ENCODE peak calls at places on chromosomes 6 and 20, in nine cellular contexts. One of them, this sample, is unnamed.
A peak's percentile ranks its signal among the peaks of the same experiment; 100 is the strongest.

GRCh38 chr6:165663283-165663735 is 268 bp upstream of the PDE10A start:
- DNase-seq in pancreas: peak; percentile 15
- DNase-seq in ELR: no peak
- DNase-seq in stimulated activated CD8-positive, alpha-beta memory T cell treated with anti-CD3 and anti-CD28 coated beads, Interleukin-7, amount 100 ng/mL, for 4 hours: no peak
- DNase-seq in neural progenitor cell: peak; percentile 78
- DNase-seq in HFFc6: no peak
- DNase-seq in GM13976: peak; percentile 43
- DNase-seq in HFF-Myc: no peak
- DNase-seq in HTR-8/SVneo: no peak
- DNase-seq in this sample: no peak

GRCh38 chr20:2342243-2342642 is 38.5 kb upstream of the TGM6 start:
- DNase-seq in pancreas: no peak
- DNase-seq in ELR: no peak
- DNase-seq in stimulated activated CD8-positive, alpha-beta memory T cell treated with anti-CD3 and anti-CD28 coated beads, Interleukin-7, amount 100 ng/mL, for 4 hours: no peak
- DNase-seq in neural progenitor cell: no peak
- DNase-seq in HFFc6: no peak
- DNase-seq in GM13976: no peak
- DNase-seq in HFF-Myc: no peak
- DNase-seq in HTR-8/SVneo: no peak
- DNase-seq in this sample: no peak

GRCh38 chr20:52972965-52973819 is 1.0 kb downstream of the TSHZ2 start:
- DNase-seq in pancreas: peak; percentile 15
- DNase-seq in ELR: no peak
- DNase-seq in stimulated activated CD8-positive, alpha-beta memory T cell treated with anti-CD3 and anti-CD28 coated beads, Interleukin-7, amount 100 ng/mL, for 4 hours: no peak
- DNase-seq in neural progenitor cell: peak; percentile 60
- DNase-seq in HFFc6: no peak
- DNase-seq in GM13976: peak; percentile 22
- DNase-seq in HFF-Myc: no peak
- DNase-seq in HTR-8/SVneo: no peak
- DNase-seq in this sample: peak; percentile 7

GRCh38 chr6:3454206-3455016 is 2.4 kb downstream of the SLC22A23 start:
- DNase-seq in pancreas: no peak
- DNase-seq in ELR: no peak
- DNase-seq in stimulated activated CD8-positive, alpha-beta memory T cell treated with anti-CD3 and anti-CD28 coated beads, Interleukin-7, amount 100 ng/mL, for 4 hours: no peak
- DNase-seq in neural progenitor cell: no peak
- DNase-seq in HFFc6: no peak
- DNase-seq in GM13976: no peak
- DNase-seq in HFF-Myc: no peak
- DNase-seq in HTR-8/SVneo: no peak
- DNase-seq in this sample: no peak

GRCh38 chr20:49680475-49680874 is 33.2 kb downstream of the B4GALT5 start:
- DNase-seq in pancreas: no peak
- DNase-seq in ELR: no peak
- DNase-seq in stimulated activated CD8-positive, alpha-beta memory T cell treated with anti-CD3 and anti-CD28 coated beads, Interleukin-7, amount 100 ng/mL, for 4 hours: no peak
- DNase-seq in neural progenitor cell: no peak
- DNase-seq in HFFc6: no peak
- DNase-seq in GM13976: no peak
- DNase-seq in HFF-Myc: no peak
- DNase-seq in HTR-8/SVneo: no peak
- DNase-seq in this sample: no peak

GRCh38 chr20:25008388-25009217 is 16.1 kb upstream of the APMAP start:
- DNase-seq in pancreas: no peak
- DNase-seq in ELR: no peak
- DNase-seq in stimulated activated CD8-positive, alpha-beta memory T cell treated with anti-CD3 and anti-CD28 coated beads, Interleukin-7, amount 100 ng/mL, for 4 hours: no peak
- DNase-seq in neural progenitor cell: no peak
- DNase-seq in HFFc6: no peak
- DNase-seq in GM13976: no peak
- DNase-seq in HFF-Myc: no peak
- DNase-seq in HTR-8/SVneo: no peak
- DNase-seq in this sample: no peak

GRCh38 chr6:22320750-22321149 is 23.9 kb upstream of the PRL start:
- DNase-seq in pancreas: no peak
- DNase-seq in ELR: peak; percentile 65
- DNase-seq in stimulated activated CD8-positive, alpha-beta memory T cell treated with anti-CD3 and anti-CD28 coated beads, Interleukin-7, amount 100 ng/mL, for 4 hours: no peak
- DNase-seq in neural progenitor cell: no peak
- DNase-seq in HFFc6: peak; percentile 63
- DNase-seq in GM13976: no peak
- DNase-seq in HFF-Myc: peak; percentile 52
- DNase-seq in HTR-8/SVneo: peak; percentile 56
- DNase-seq in this sample: no peak

GRCh38 chr20:35273449-35274171 is 4.3 kb downstream of the MMP24OS start:
- DNase-seq in pancreas: peak; percentile 46
- DNase-seq in ELR: no peak
- DNase-seq in stimulated activated CD8-positive, alpha-beta memory T cell treated with anti-CD3 and anti-CD28 coated beads, Interleukin-7, amount 100 ng/mL, for 4 hours: no peak
- DNase-seq in neural progenitor cell: peak; percentile 51
- DNase-seq in HFFc6: no peak
- DNase-seq in GM13976: no peak
- DNase-seq in HFF-Myc: no peak
- DNase-seq in HTR-8/SVneo: no peak
- DNase-seq in this sample: no peak

GRCh38 chr20:34708621-34709043 is 4.5 kb downstream of the TP53INP2 start:
- DNase-seq in pancreas: peak; percentile 44
- DNase-seq in ELR: peak; percentile 66
- DNase-seq in stimulated activated CD8-positive, alpha-beta memory T cell treated with anti-CD3 and anti-CD28 coated beads, Interleukin-7, amount 100 ng/mL, for 4 hours: no peak
- DNase-seq in neural progenitor cell: peak; percentile 72
- DNase-seq in HFFc6: peak; percentile 9
- DNase-seq in GM13976: peak; percentile 69
- DNase-seq in HFF-Myc: no peak
- DNase-seq in HTR-8/SVneo: no peak
- DNase-seq in this sample: peak; percentile 66

GRCh38 chr20:309841-310644 is 12.7 kb downstream of the ZCCHC3 start:
- DNase-seq in pancreas: peak; percentile 94
- DNase-seq in ELR: peak; percentile 99
- DNase-seq in stimulated activated CD8-positive, alpha-beta memory T cell treated with anti-CD3 and anti-CD28 coated beads, Interleukin-7, amount 100 ng/mL, for 4 hours: peak; percentile 72
- DNase-seq in neural progenitor cell: peak; percentile 100
- DNase-seq in HFFc6: peak; percentile 98
- DNase-seq in GM13976: peak; percentile 95
- DNase-seq in HFF-Myc: peak; percentile 98
- DNase-seq in HTR-8/SVneo: peak; percentile 99
- DNase-seq in this sample: peak; percentile 86

GRCh38 chr6:117482240-117483003 is at the start of gene DCBLD1:
- DNase-seq in pancreas: peak; percentile 85
- DNase-seq in ELR: peak; percentile 89
- DNase-seq in stimulated activated CD8-positive, alpha-beta memory T cell treated with anti-CD3 and anti-CD28 coated beads, Interleukin-7, amount 100 ng/mL, for 4 hours: no peak
- DNase-seq in neural progenitor cell: peak; percentile 88
- DNase-seq in HFFc6: peak; percentile 76
- DNase-seq in GM13976: peak; percentile 87
- DNase-seq in HFF-Myc: no peak
- DNase-seq in HTR-8/SVneo: peak; percentile 66
- DNase-seq in this sample: peak; percentile 88

GRCh38 chr6:104640761-104641160 is 219.0 kb downstream of the HACE1 start:
- DNase-seq in pancreas: no peak
- DNase-seq in ELR: no peak
- DNase-seq in stimulated activated CD8-positive, alpha-beta memory T cell treated with anti-CD3 and anti-CD28 coated beads, Interleukin-7, amount 100 ng/mL, for 4 hours: no peak
- DNase-seq in neural progenitor cell: no peak
- DNase-seq in HFFc6: no peak
- DNase-seq in GM13976: no peak
- DNase-seq in HFF-Myc: no peak
- DNase-seq in HTR-8/SVneo: no peak
- DNase-seq in this sample: no peak

GRCh38 chr20:10919549-10920140 is 245.8 kb upstream of the JAG1 start:
- DNase-seq in pancreas: no peak
- DNase-seq in ELR: peak; percentile 54
- DNase-seq in stimulated activated CD8-positive, alpha-beta memory T cell treated with anti-CD3 and anti-CD28 coated beads, Interleukin-7, amount 100 ng/mL, for 4 hours: no peak
- DNase-seq in neural progenitor cell: no peak
- DNase-seq in HFFc6: peak; percentile 16
- DNase-seq in GM13976: no peak
- DNase-seq in HFF-Myc: no peak
- DNase-seq in HTR-8/SVneo: no peak
- DNase-seq in this sample: no peak

GRCh38 chr6:74091133-74091793 is 395.3 kb downstream of the CD109 start:
- DNase-seq in pancreas: no peak
- DNase-seq in ELR: peak; percentile 73
- DNase-seq in stimulated activated CD8-positive, alpha-beta memory T cell treated with anti-CD3 and anti-CD28 coated beads, Interleukin-7, amount 100 ng/mL, for 4 hours: no peak
- DNase-seq in neural progenitor cell: peak; percentile 78
- DNase-seq in HFFc6: no peak
- DNase-seq in GM13976: peak; percentile 15
- DNase-seq in HFF-Myc: no peak
- DNase-seq in HTR-8/SVneo: no peak
- DNase-seq in this sample: no peak

GRCh38 chr6:17013701-17014100 is 88.1 kb upstream of the STMND1 start:
- DNase-seq in pancreas: no peak
- DNase-seq in ELR: peak; percentile 95
- DNase-seq in stimulated activated CD8-positive, alpha-beta memory T cell treated with anti-CD3 and anti-CD28 coated beads, Interleukin-7, amount 100 ng/mL, for 4 hours: no peak
- DNase-seq in neural progenitor cell: no peak
- DNase-seq in HFFc6: peak; percentile 89
- DNase-seq in GM13976: no peak
- DNase-seq in HFF-Myc: no peak
- DNase-seq in HTR-8/SVneo: peak; percentile 58
- DNase-seq in this sample: no peak

GRCh38 chr6:34148864-34149810 is 3.2 kb upstream of the GRM4 start:
- DNase-seq in pancreas: no peak
- DNase-seq in ELR: no peak
- DNase-seq in stimulated activated CD8-positive, alpha-beta memory T cell treated with anti-CD3 and anti-CD28 coated beads, Interleukin-7, amount 100 ng/mL, for 4 hours: no peak
- DNase-seq in neural progenitor cell: peak; percentile 3
- DNase-seq in HFFc6: no peak
- DNase-seq in GM13976: no peak
- DNase-seq in HFF-Myc: no peak
- DNase-seq in HTR-8/SVneo: no peak
- DNase-seq in this sample: no peak

GRCh38 chr20:4947817-4948559 is 53.3 kb downstream of the SLC23A2 start:
- DNase-seq in pancreas: no peak
- DNase-seq in ELR: no peak
- DNase-seq in stimulated activated CD8-positive, alpha-beta memory T cell treated with anti-CD3 and anti-CD28 coated beads, Interleukin-7, amount 100 ng/mL, for 4 hours: no peak
- DNase-seq in neural progenitor cell: no peak
- DNase-seq in HFFc6: no peak
- DNase-seq in GM13976: no peak
- DNase-seq in HFF-Myc: no peak
- DNase-seq in HTR-8/SVneo: no peak
- DNase-seq in this sample: no peak

GRCh38 chr6:72683797-72684196 is 61.9 kb downstream of the KCNQ5 start:
- DNase-seq in pancreas: no peak
- DNase-seq in ELR: no peak
- DNase-seq in stimulated activated CD8-positive, alpha-beta memory T cell treated with anti-CD3 and anti-CD28 coated beads, Interleukin-7, amount 100 ng/mL, for 4 hours: no peak
- DNase-seq in neural progenitor cell: no peak
- DNase-seq in HFFc6: no peak
- DNase-seq in GM13976: peak; percentile 46
- DNase-seq in HFF-Myc: no peak
- DNase-seq in HTR-8/SVneo: no peak
- DNase-seq in this sample: no peak

GRCh38 chr20:50111120-50111828 is 1.7 kb downstream of the UBE2V1 start:
- DNase-seq in pancreas: peak; percentile 18
- DNase-seq in ELR: peak; percentile 92
- DNase-seq in stimulated activated CD8-positive, alpha-beta memory T cell treated with anti-CD3 and anti-CD28 coated beads, Interleukin-7, amount 100 ng/mL, for 4 hours: peak; percentile 26
- DNase-seq in neural progenitor cell: no peak
- DNase-seq in HFFc6: peak; percentile 76
- DNase-seq in GM13976: no peak
- DNase-seq in HFF-Myc: no peak
- DNase-seq in HTR-8/SVneo: peak; percentile 70
- DNase-seq in this sample: no peak

GRCh38 chr20:50695144-50695872 is 4.0 kb upstream of the RIPOR3 start:
- DNase-seq in pancreas: no peak
- DNase-seq in ELR: peak; percentile 33
- DNase-seq in stimulated activated CD8-positive, alpha-beta memory T cell treated with anti-CD3 and anti-CD28 coated beads, Interleukin-7, amount 100 ng/mL, for 4 hours: no peak
- DNase-seq in neural progenitor cell: no peak
- DNase-seq in HFFc6: no peak
- DNase-seq in GM13976: no peak
- DNase-seq in HFF-Myc: no peak
- DNase-seq in HTR-8/SVneo: no peak
- DNase-seq in this sample: no peak

GRCh38 chr6:37047933-37048850 is 42.7 kb downstream of the FGD2 start:
- DNase-seq in pancreas: no peak
- DNase-seq in ELR: no peak
- DNase-seq in stimulated activated CD8-positive, alpha-beta memory T cell treated with anti-CD3 and anti-CD28 coated beads, Interleukin-7, amount 100 ng/mL, for 4 hours: no peak
- DNase-seq in neural progenitor cell: no peak
- DNase-seq in HFFc6: no peak
- DNase-seq in GM13976: no peak
- DNase-seq in HFF-Myc: no peak
- DNase-seq in HTR-8/SVneo: no peak
- DNase-seq in this sample: no peak

GRCh38 chr20:39935921-39936320 is 753.1 kb downstream of the MAFB start:
- DNase-seq in pancreas: no peak
- DNase-seq in ELR: no peak
- DNase-seq in stimulated activated CD8-positive, alpha-beta memory T cell treated with anti-CD3 and anti-CD28 coated beads, Interleukin-7, amount 100 ng/mL, for 4 hours: no peak
- DNase-seq in neural progenitor cell: no peak
- DNase-seq in HFFc6: no peak
- DNase-seq in GM13976: no peak
- DNase-seq in HFF-Myc: no peak
- DNase-seq in HTR-8/SVneo: no peak
- DNase-seq in this sample: no peak

GRCh38 chr6:144811140-144811539 is 526.0 kb downstream of the UTRN start:
- DNase-seq in pancreas: no peak
- DNase-seq in ELR: no peak
- DNase-seq in stimulated activated CD8-positive, alpha-beta memory T cell treated with anti-CD3 and anti-CD28 coated beads, Interleukin-7, amount 100 ng/mL, for 4 hours: no peak
- DNase-seq in neural progenitor cell: no peak
- DNase-seq in HFFc6: no peak
- DNase-seq in GM13976: no peak
- DNase-seq in HFF-Myc: no peak
- DNase-seq in HTR-8/SVneo: no peak
- DNase-seq in this sample: no peak

GRCh38 chr6:170203212-170203611 is 87.7 kb downstream of the DLL1 start:
- DNase-seq in pancreas: no peak
- DNase-seq in ELR: no peak
- DNase-seq in stimulated activated CD8-positive, alpha-beta memory T cell treated with anti-CD3 and anti-CD28 coated beads, Interleukin-7, amount 100 ng/mL, for 4 hours: no peak
- DNase-seq in neural progenitor cell: no peak
- DNase-seq in HFFc6: no peak
- DNase-seq in GM13976: no peak
- DNase-seq in HFF-Myc: no peak
- DNase-seq in HTR-8/SVneo: no peak
- DNase-seq in this sample: no peak

GRCh38 chr6:40485300-40485699 is 101.9 kb downstream of the LRFN2 start:
- DNase-seq in pancreas: no peak
- DNase-seq in ELR: no peak
- DNase-seq in stimulated activated CD8-positive, alpha-beta memory T cell treated with anti-CD3 and anti-CD28 coated beads, Interleukin-7, amount 100 ng/mL, for 4 hours: no peak
- DNase-seq in neural progenitor cell: no peak
- DNase-seq in HFFc6: no peak
- DNase-seq in GM13976: no peak
- DNase-seq in HFF-Myc: no peak
- DNase-seq in HTR-8/SVneo: no peak
- DNase-seq in this sample: no peak

GRCh38 chr6:147099974-147100373 is 104.2 kb upstream of the STXBP5 start:
- DNase-seq in pancreas: no peak
- DNase-seq in ELR: peak; percentile 81
- DNase-seq in stimulated activated CD8-positive, alpha-beta memory T cell treated with anti-CD3 and anti-CD28 coated beads, Interleukin-7, amount 100 ng/mL, for 4 hours: no peak
- DNase-seq in neural progenitor cell: no peak
- DNase-seq in HFFc6: peak; percentile 79
- DNase-seq in GM13976: no peak
- DNase-seq in HFF-Myc: no peak
- DNase-seq in HTR-8/SVneo: peak; percentile 32
- DNase-seq in this sample: no peak

GRCh38 chr6:9398794-9399373 is 963.5 kb upstream of the SLC35B3 start:
- DNase-seq in pancreas: peak; percentile 18
- DNase-seq in ELR: no peak
- DNase-seq in stimulated activated CD8-positive, alpha-beta memory T cell treated with anti-CD3 and anti-CD28 coated beads, Interleukin-7, amount 100 ng/mL, for 4 hours: no peak
- DNase-seq in neural progenitor cell: no peak
- DNase-seq in HFFc6: no peak
- DNase-seq in GM13976: no peak
- DNase-seq in HFF-Myc: no peak
- DNase-seq in HTR-8/SVneo: no peak
- DNase-seq in this sample: peak; percentile 14

GRCh38 chr6:6730831-6731230 is 142.3 kb downstream of the LY86 start:
- DNase-seq in pancreas: peak; percentile 61
- DNase-seq in ELR: peak; percentile 64
- DNase-seq in stimulated activated CD8-positive, alpha-beta memory T cell treated with anti-CD3 and anti-CD28 coated beads, Interleukin-7, amount 100 ng/mL, for 4 hours: no peak
- DNase-seq in neural progenitor cell: no peak
- DNase-seq in HFFc6: peak; percentile 86
- DNase-seq in GM13976: no peak
- DNase-seq in HFF-Myc: peak; percentile 86
- DNase-seq in HTR-8/SVneo: no peak
- DNase-seq in this sample: no peak

GRCh38 chr20:37669773-37670236 is 24.0 kb upstream of the CTNNBL1 start:
- DNase-seq in pancreas: no peak
- DNase-seq in ELR: no peak
- DNase-seq in stimulated activated CD8-positive, alpha-beta memory T cell treated with anti-CD3 and anti-CD28 coated beads, Interleukin-7, amount 100 ng/mL, for 4 hours: no peak
- DNase-seq in neural progenitor cell: no peak
- DNase-seq in HFFc6: no peak
- DNase-seq in GM13976: no peak
- DNase-seq in HFF-Myc: no peak
- DNase-seq in HTR-8/SVneo: no peak
- DNase-seq in this sample: no peak

GRCh38 chr20:2144850-2145249 is 43.2 kb downstream of the STK35 start:
- DNase-seq in pancreas: no peak
- DNase-seq in ELR: no peak
- DNase-seq in stimulated activated CD8-positive, alpha-beta memory T cell treated with anti-CD3 and anti-CD28 coated beads, Interleukin-7, amount 100 ng/mL, for 4 hours: no peak
- DNase-seq in neural progenitor cell: no peak
- DNase-seq in HFFc6: no peak
- DNase-seq in GM13976: no peak
- DNase-seq in HFF-Myc: no peak
- DNase-seq in HTR-8/SVneo: no peak
- DNase-seq in this sample: no peak

GRCh38 chr6:83464741-83465140 is 33.9 kb upstream of the ME1 start:
- DNase-seq in pancreas: no peak
- DNase-seq in ELR: peak; percentile 6
- DNase-seq in stimulated activated CD8-positive, alpha-beta memory T cell treated with anti-CD3 and anti-CD28 coated beads, Interleukin-7, amount 100 ng/mL, for 4 hours: no peak
- DNase-seq in neural progenitor cell: no peak
- DNase-seq in HFFc6: no peak
- DNase-seq in GM13976: no peak
- DNase-seq in HFF-Myc: no peak
- DNase-seq in HTR-8/SVneo: no peak
- DNase-seq in this sample: peak; percentile 38